ENCODE peak calls at places on chromosomes 3 and 15, in eight cellular contexts. One of them, this sample, is unnamed. For H3K27me3, the result is how much of the 10 kb centered on the place peaks cover.

GRCh38 chr15:78243491-78243941 is 9.2 kb upstream of the ACSBG1 start:
- DNase-seq in GM23248: peak
- DNase-seq in fibroblast of lung: peak
- DNase-seq in hepatocyte: no peak
- DNase-seq in naive thymus-derived CD4-positive, alpha-beta T cell: no peak
- DNase-seq in ovary: peak
- DNase-seq in lower lobe of right lung: no peak
- DNase-seq in heart left ventricle: peak
- DNase-seq in this sample: peak

GRCh38 chr15:89419370-89419984 is 76.9 kb downstream of the RHCG start:
- DNase-seq in GM23248: peak
- DNase-seq in fibroblast of lung: peak
- DNase-seq in hepatocyte: peak
- DNase-seq in naive thymus-derived CD4-positive, alpha-beta T cell: peak
- DNase-seq in ovary: no peak
- DNase-seq in lower lobe of right lung: no peak
- DNase-seq in heart left ventricle: no peak
- DNase-seq in this sample: no peak

GRCh38 chr3:5633960-5634359 is 446.5 kb downstream of the EDEM1 start:
- DNase-seq in GM23248: no peak
- DNase-seq in fibroblast of lung: no peak
- DNase-seq in hepatocyte: no peak
- DNase-seq in naive thymus-derived CD4-positive, alpha-beta T cell: no peak
- DNase-seq in ovary: no peak
- DNase-seq in lower lobe of right lung: no peak
- DNase-seq in heart left ventricle: no peak
- DNase-seq in this sample: no peak

GRCh38 chr3:12194209-12194608 is 35.5 kb upstream of the TIMP4 start:
- DNase-seq in GM23248: peak
- DNase-seq in fibroblast of lung: peak
- DNase-seq in hepatocyte: peak
- DNase-seq in naive thymus-derived CD4-positive, alpha-beta T cell: no peak
- DNase-seq in ovary: no peak
- DNase-seq in lower lobe of right lung: no peak
- DNase-seq in heart left ventricle: no peak
- DNase-seq in this sample: no peak

GRCh38 chr15:65914981-65915925 is 46.0 kb downstream of the RAB11A start:
- DNase-seq in GM23248: no peak
- DNase-seq in fibroblast of lung: no peak
- DNase-seq in hepatocyte: no peak
- DNase-seq in naive thymus-derived CD4-positive, alpha-beta T cell: no peak
- DNase-seq in ovary: no peak
- DNase-seq in lower lobe of right lung: no peak
- DNase-seq in heart left ventricle: no peak
- DNase-seq in this sample: peak

GRCh38 chr3:23474580-23475357 is 271.6 kb downstream of the UBE2E2 start:
- DNase-seq in GM23248: peak
- DNase-seq in fibroblast of lung: no peak
- DNase-seq in hepatocyte: no peak
- DNase-seq in naive thymus-derived CD4-positive, alpha-beta T cell: no peak
- DNase-seq in ovary: no peak
- DNase-seq in lower lobe of right lung: no peak
- DNase-seq in heart left ventricle: no peak
- DNase-seq in this sample: no peak

GRCh38 chr3:77188210-77188609 is 148.3 kb downstream of the ROBO2 start:
- DNase-seq in GM23248: no peak
- DNase-seq in fibroblast of lung: no peak
- DNase-seq in hepatocyte: no peak
- DNase-seq in naive thymus-derived CD4-positive, alpha-beta T cell: no peak
- DNase-seq in ovary: no peak
- DNase-seq in lower lobe of right lung: no peak
- DNase-seq in heart left ventricle: no peak
- DNase-seq in this sample: no peak

GRCh38 chr3:42129014-42129953 is 38.1 kb downstream of the TRAK1 start:
- DNase-seq in GM23248: peak
- DNase-seq in fibroblast of lung: peak
- DNase-seq in hepatocyte: peak
- DNase-seq in naive thymus-derived CD4-positive, alpha-beta T cell: no peak
- DNase-seq in ovary: no peak
- DNase-seq in lower lobe of right lung: no peak
- DNase-seq in heart left ventricle: no peak
- DNase-seq in this sample: no peak

GRCh38 chr3:148736086-148736485 is 38.4 kb downstream of the AGTR1 start:
- DNase-seq in GM23248: no peak
- DNase-seq in fibroblast of lung: no peak
- DNase-seq in hepatocyte: no peak
- DNase-seq in naive thymus-derived CD4-positive, alpha-beta T cell: no peak
- DNase-seq in ovary: no peak
- DNase-seq in lower lobe of right lung: no peak
- DNase-seq in heart left ventricle: no peak
- DNase-seq in this sample: no peak

GRCh38 chr3:39541917-39542329 is 74.4 kb downstream of the MOBP start:
- DNase-seq in GM23248: peak
- DNase-seq in fibroblast of lung: peak
- DNase-seq in hepatocyte: peak
- DNase-seq in naive thymus-derived CD4-positive, alpha-beta T cell: no peak
- DNase-seq in ovary: no peak
- DNase-seq in lower lobe of right lung: no peak
- DNase-seq in heart left ventricle: no peak
- DNase-seq in this sample: no peak

DNA sequence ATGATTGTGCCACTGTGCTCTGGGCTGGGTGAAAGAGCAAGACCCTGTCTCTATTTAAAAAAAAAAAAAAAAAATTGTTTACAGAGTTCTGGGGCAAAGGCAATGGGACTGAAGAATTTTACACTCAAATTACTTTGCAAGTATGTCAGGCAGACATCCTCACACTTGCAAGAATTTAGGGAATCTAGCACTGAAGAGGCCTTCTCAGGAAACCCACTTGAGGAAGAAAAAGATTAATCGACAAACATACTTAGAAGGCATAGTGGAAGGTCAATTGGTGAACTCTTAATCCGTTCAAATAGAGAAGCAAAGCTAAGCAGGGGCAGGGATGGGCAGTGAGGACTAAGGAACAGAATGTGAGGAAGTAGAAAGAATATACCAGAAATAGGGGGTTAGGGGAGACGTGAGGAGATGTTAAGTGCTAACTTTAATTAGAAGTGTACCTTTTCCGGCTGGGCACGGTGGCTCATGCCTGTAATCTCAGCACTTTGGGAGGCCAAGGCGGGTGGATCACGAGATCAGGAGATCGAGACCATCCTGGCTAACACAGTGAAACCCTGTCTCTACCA is 15.0 kb downstream of the ST6GAL1 start:
- DNase-seq in GM23248: no peak
- DNase-seq in fibroblast of lung: no peak
- DNase-seq in hepatocyte: no peak
- DNase-seq in naive thymus-derived CD4-positive, alpha-beta T cell: no peak
- DNase-seq in ovary: no peak
- DNase-seq in lower lobe of right lung: peak
- DNase-seq in heart left ventricle: no peak
- DNase-seq in this sample: no peak
- H3K27me3 ChIP-seq in GM23248: under half
- H3K27me3 ChIP-seq in fibroblast of lung: under half
- H3K27me3 ChIP-seq in hepatocyte: under half
- H3K27me3 ChIP-seq in naive thymus-derived CD4-positive, alpha-beta T cell: under half
- H3K27me3 ChIP-seq in ovary: under half
- H3K27me3 ChIP-seq in lower lobe of right lung: under half
- H3K27me3 ChIP-seq in heart left ventricle: under half
- H3K27me3 ChIP-seq in this sample: under half

GRCh38 chr15:41893422-41894250 is at the start of gene SPTBN5:
- DNase-seq in GM23248: no peak
- DNase-seq in fibroblast of lung: no peak
- DNase-seq in hepatocyte: no peak
- DNase-seq in naive thymus-derived CD4-positive, alpha-beta T cell: no peak
- DNase-seq in ovary: no peak
- DNase-seq in lower lobe of right lung: no peak
- DNase-seq in heart left ventricle: no peak
- DNase-seq in this sample: peak
- H3K27ac ChIP-seq in GM23248: peak
- H3K27ac ChIP-seq in fibroblast of lung: peak
- H3K27ac ChIP-seq in hepatocyte: no peak
- H3K27ac ChIP-seq in naive thymus-derived CD4-positive, alpha-beta T cell: peak
- H3K27ac ChIP-seq in ovary: peak
- H3K27ac ChIP-seq in lower lobe of right lung: peak
- H3K27ac ChIP-seq in heart left ventricle: peak
- H3K27ac ChIP-seq in this sample: peak

DNA sequence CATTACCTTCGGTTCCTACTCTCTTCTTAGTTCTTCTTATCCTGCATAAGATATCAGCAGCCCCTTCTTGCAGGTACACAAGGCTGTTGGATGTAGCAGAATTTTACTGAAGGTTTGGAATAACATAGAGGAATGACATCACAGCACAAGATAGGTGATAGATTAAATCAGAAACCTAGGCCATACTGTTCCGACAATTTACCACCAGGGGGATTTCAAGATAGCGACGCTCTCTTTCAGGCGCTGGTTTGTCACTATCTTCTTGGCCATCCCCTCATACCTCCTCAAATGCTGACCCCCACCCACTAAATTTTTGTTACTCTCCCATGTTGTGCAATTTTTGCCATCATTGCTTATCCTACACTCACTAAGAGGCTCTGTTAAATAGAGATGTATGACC is 3.5 kb downstream of the SIDT1 start:
- DNase-seq in GM23248: no peak
- DNase-seq in fibroblast of lung: no peak
- DNase-seq in hepatocyte: no peak
- DNase-seq in naive thymus-derived CD4-positive, alpha-beta T cell: no peak
- DNase-seq in ovary: no peak
- DNase-seq in lower lobe of right lung: no peak
- DNase-seq in heart left ventricle: no peak
- DNase-seq in this sample: no peak
- H3K27me3 ChIP-seq in GM23248: half or more
- H3K27me3 ChIP-seq in fibroblast of lung: under half
- H3K27me3 ChIP-seq in hepatocyte: under half
- H3K27me3 ChIP-seq in naive thymus-derived CD4-positive, alpha-beta T cell: under half
- H3K27me3 ChIP-seq in ovary: under half
- H3K27me3 ChIP-seq in lower lobe of right lung: under half
- H3K27me3 ChIP-seq in heart left ventricle: under half
- H3K27me3 ChIP-seq in this sample: under half

GRCh38 chr3:142007710-142008399 is 131.4 kb downstream of the ATP1B3 start:
- DNase-seq in GM23248: no peak
- DNase-seq in fibroblast of lung: no peak
- DNase-seq in hepatocyte: no peak
- DNase-seq in naive thymus-derived CD4-positive, alpha-beta T cell: no peak
- DNase-seq in ovary: no peak
- DNase-seq in lower lobe of right lung: no peak
- DNase-seq in heart left ventricle: no peak
- DNase-seq in this sample: no peak

GRCh38 chr3:142004025-142004424 is 127.6 kb downstream of the ATP1B3 start:
- DNase-seq in GM23248: no peak
- DNase-seq in fibroblast of lung: no peak
- DNase-seq in hepatocyte: no peak
- DNase-seq in naive thymus-derived CD4-positive, alpha-beta T cell: no peak
- DNase-seq in ovary: no peak
- DNase-seq in lower lobe of right lung: no peak
- DNase-seq in heart left ventricle: no peak
- DNase-seq in this sample: no peak

GRCh38 chr3:142013331-142013730 is 136.0 kb downstream of the TFDP2 start:
- DNase-seq in GM23248: no peak
- DNase-seq in fibroblast of lung: no peak
- DNase-seq in hepatocyte: no peak
- DNase-seq in naive thymus-derived CD4-positive, alpha-beta T cell: no peak
- DNase-seq in ovary: no peak
- DNase-seq in lower lobe of right lung: no peak
- DNase-seq in heart left ventricle: no peak
- DNase-seq in this sample: no peak

GRCh38 chr3:142014005-142014404 is 135.3 kb downstream of the TFDP2 start:
- DNase-seq in GM23248: no peak
- DNase-seq in fibroblast of lung: no peak
- DNase-seq in hepatocyte: no peak
- DNase-seq in naive thymus-derived CD4-positive, alpha-beta T cell: no peak
- DNase-seq in ovary: no peak
- DNase-seq in lower lobe of right lung: no peak
- DNase-seq in heart left ventricle: no peak
- DNase-seq in this sample: no peak

GRCh38 chr3:142009029-142009428 is 132.6 kb downstream of the ATP1B3 start:
- DNase-seq in GM23248: no peak
- DNase-seq in fibroblast of lung: no peak
- DNase-seq in hepatocyte: no peak
- DNase-seq in naive thymus-derived CD4-positive, alpha-beta T cell: no peak
- DNase-seq in ovary: no peak
- DNase-seq in lower lobe of right lung: no peak
- DNase-seq in heart left ventricle: no peak
- DNase-seq in this sample: no peak
- H3K27ac ChIP-seq in GM23248: no peak
- H3K27ac ChIP-seq in fibroblast of lung: no peak
- H3K27ac ChIP-seq in hepatocyte: no peak
- H3K27ac ChIP-seq in naive thymus-derived CD4-positive, alpha-beta T cell: no peak
- H3K27ac ChIP-seq in ovary: no peak
- H3K27ac ChIP-seq in lower lobe of right lung: no peak
- H3K27ac ChIP-seq in heart left ventricle: no peak
- H3K27ac ChIP-seq in this sample: no peak

GRCh38 chr15:37818152-37818677 is 116.2 kb upstream of the TMCO5A start:
- DNase-seq in GM23248: no peak
- DNase-seq in fibroblast of lung: no peak
- DNase-seq in hepatocyte: no peak
- DNase-seq in naive thymus-derived CD4-positive, alpha-beta T cell: no peak
- DNase-seq in ovary: no peak
- DNase-seq in lower lobe of right lung: no peak
- DNase-seq in heart left ventricle: no peak
- DNase-seq in this sample: no peak

GRCh38 chr15:37824717-37825382 is 109.6 kb upstream of the TMCO5A start:
- DNase-seq in GM23248: peak
- DNase-seq in fibroblast of lung: peak
- DNase-seq in hepatocyte: peak
- DNase-seq in naive thymus-derived CD4-positive, alpha-beta T cell: no peak
- DNase-seq in ovary: no peak
- DNase-seq in lower lobe of right lung: no peak
- DNase-seq in heart left ventricle: no peak
- DNase-seq in this sample: peak

GRCh38 chr15:37819191-37819590 is 115.2 kb upstream of the TMCO5A start:
- DNase-seq in GM23248: peak
- DNase-seq in fibroblast of lung: peak
- DNase-seq in hepatocyte: no peak
- DNase-seq in naive thymus-derived CD4-positive, alpha-beta T cell: no peak
- DNase-seq in ovary: no peak
- DNase-seq in lower lobe of right lung: no peak
- DNase-seq in heart left ventricle: no peak
- DNase-seq in this sample: no peak

GRCh38 chr15:37820380-37821128 is 113.9 kb upstream of the TMCO5A start:
- DNase-seq in GM23248: no peak
- DNase-seq in fibroblast of lung: no peak
- DNase-seq in hepatocyte: no peak
- DNase-seq in naive thymus-derived CD4-positive, alpha-beta T cell: no peak
- DNase-seq in ovary: no peak
- DNase-seq in lower lobe of right lung: no peak
- DNase-seq in heart left ventricle: no peak
- DNase-seq in this sample: no peak

DNA sequence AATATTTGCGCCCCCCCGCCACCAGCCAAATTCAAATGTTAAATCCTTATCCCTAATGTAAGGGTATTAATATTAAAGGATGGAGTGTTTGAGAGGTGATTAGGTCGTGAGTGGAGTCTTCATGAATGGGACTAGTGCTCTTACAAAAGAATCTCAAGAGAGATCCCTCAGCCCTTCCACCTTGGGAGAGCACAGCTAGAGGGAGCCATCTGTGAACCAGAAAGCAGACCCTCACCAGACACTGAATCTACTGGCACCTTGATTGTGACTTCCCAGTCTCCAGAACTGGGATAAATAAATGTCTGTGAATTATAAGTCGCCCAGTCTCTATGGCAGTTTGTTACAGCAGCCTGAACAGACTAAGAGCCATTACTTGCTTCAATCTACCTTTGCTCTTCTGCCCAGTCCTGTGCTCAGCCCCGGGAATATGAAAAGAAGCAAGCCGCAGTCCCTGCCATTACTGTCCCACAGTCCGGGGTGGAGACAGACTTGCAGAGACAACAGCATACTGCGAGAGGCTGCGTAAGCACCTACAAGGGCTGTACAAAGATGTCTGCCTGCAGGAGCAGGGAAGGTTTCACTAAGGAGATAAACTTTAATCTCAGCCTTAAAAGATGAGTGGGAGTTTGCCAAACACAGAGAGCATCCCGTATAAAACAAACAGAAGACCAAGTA is 110.7 kb upstream of the TMCO5A start:
- DNase-seq in GM23248: no peak
- DNase-seq in fibroblast of lung: no peak
- DNase-seq in hepatocyte: no peak
- DNase-seq in naive thymus-derived CD4-positive, alpha-beta T cell: no peak
- DNase-seq in ovary: no peak
- DNase-seq in lower lobe of right lung: no peak
- DNase-seq in heart left ventricle: no peak
- DNase-seq in this sample: no peak
- H3K27me3 ChIP-seq in GM23248: under half
- H3K27me3 ChIP-seq in fibroblast of lung: under half
- H3K27me3 ChIP-seq in hepatocyte: under half
- H3K27me3 ChIP-seq in naive thymus-derived CD4-positive, alpha-beta T cell: under half
- H3K27me3 ChIP-seq in ovary: under half
- H3K27me3 ChIP-seq in lower lobe of right lung: under half
- H3K27me3 ChIP-seq in heart left ventricle: under half
- H3K27me3 ChIP-seq in this sample: under half

This sample was measured in RWPE2.